ENCODE peak calls at places on chromosomes 2 and 18, in ten cellular contexts. N is foreskin fibroblast, F is GM12865, P is right atrium auricular region, S is adrenal gland, M is WTC11, B is fibroblast of pulmonary artery, K is RWPE1, E is PC-3, G is astrocyte of the spinal cord. O is an unnamed sample.

GRCh38 chr18:44537521-44537920 is 143.2 kb upstream of the SETBP1 start:
- DNase-seq in B (peak; percentile 77), M (no peak), K (peak; percentile 73), N (peak; percentile 96), G (peak; percentile 92), E (peak; percentile 84), P (no peak), F (no peak), S (no peak), O (no peak)

GRCh38 chr2:156334496-156335478 is 2.3 kb upstream of the NR4A2 start:
- DNase-seq in K (peak; percentile 87), B (peak; percentile 97), F (peak; percentile 75), N (peak; percentile 97), P (peak; percentile 97), G (peak; percentile 95), S (peak; percentile 95), E (peak; percentile 79), M (peak; percentile 70), O (peak; percentile 74)

GRCh38 chr2:36561223-36561944 is 36.6 kb downstream of the FEZ2 start:
- DNase-seq in M (no peak), K (peak; percentile 83), F (no peak), S (no peak), E (peak; percentile 97), G (peak; percentile 91), P (no peak), B (peak; percentile 92), N (peak; percentile 94), O (no peak)

GRCh38 chr2:121768143-121768755 is 12.8 kb downstream of the TSN start:
- DNase-seq in G (no peak), N (no peak), S (no peak), B (no peak), F (no peak), K (no peak), E (no peak), M (no peak), P (no peak), O (no peak)

GRCh38 chr2:143422681-143423080 is 293.5 kb downstream of the ARHGAP15 start:
- DNase-seq in M (no peak), N (no peak), G (no peak), S (no peak), B (no peak), F (peak; percentile 45), K (no peak), P (no peak), E (no peak), O (no peak)

GRCh38 chr2:9796056-9796792 is 47.0 kb upstream of the TAF1B start:
- DNase-seq in M (no peak), G (no peak), N (no peak), P (no peak), S (no peak), K (no peak), E (no peak), B (no peak), F (no peak), O (no peak)

GRCh38 chr2:191804711-191805230 is 42.1 kb downstream of the CAVIN2 start:
- DNase-seq in F (no peak), E (no peak), N (no peak), B (no peak), P (no peak), M (no peak), G (no peak), K (no peak), S (no peak), O (no peak)

GRCh38 chr18:76494181-76494540 is 881 bp downstream of the ZNF516 start:
- DNase-seq in M (peak; percentile 42), N (peak; percentile 78), S (peak; percentile 55), G (peak; percentile 41), P (no peak), K (peak; percentile 39), B (peak; percentile 42), E (no peak), F (peak; percentile 38), O (peak; percentile 52)

GRCh38 chr2:46344696-46345095 is 47.5 kb downstream of the EPAS1 start:
- DNase-seq in G (no peak), P (no peak), S (no peak), N (no peak), B (no peak), K (no peak), E (no peak), F (no peak), M (no peak), O (no peak)

GRCh38 chr18:13369756-13370510 is 151.4 kb downstream of the LDLRAD4 start:
- DNase-seq in G (peak; percentile 49), M (no peak), B (no peak), F (no peak), P (peak; percentile 53), E (no peak), K (no peak), S (no peak), N (no peak), O (no peak)

GRCh38 chr2:122056853-122057252 is 301.4 kb downstream of the TSN start:
- DNase-seq in M (no peak), N (no peak), S (no peak), F (no peak), E (peak; percentile 64), B (peak; percentile 34), K (no peak), G (no peak), P (no peak), O (no peak)

GRCh38 chr18:67239826-67240225 is 276.7 kb downstream of the DSEL start:
- DNase-seq in K (no peak), N (no peak), E (no peak), M (no peak), P (no peak), B (no peak), S (no peak), F (no peak), G (no peak), O (no peak)

GRCh38 chr2:214069254-214069653 is 341.6 kb upstream of the VWC2L start:
- DNase-seq in G (peak; percentile 95), B (peak; percentile 83), K (peak; percentile 73), F (peak; percentile 10), N (peak; percentile 93), S (peak; percentile 15), P (no peak), E (peak; percentile 97), M (no peak), O (no peak)

GRCh38 chr2:76268928-76269327 is 558.2 kb upstream of the GCFC2 start:
- DNase-seq in E (peak; percentile 42), N (no peak), M (no peak), S (peak; percentile 31), F (no peak), K (peak; percentile 54), B (peak; percentile 21), G (no peak), P (no peak), O (no peak)

GRCh38 chr2:176123847-176124273 is 1.3 kb downstream of the HOXD9 start:
- DNase-seq in E (no peak), G (no peak), S (no peak), F (no peak), B (no peak), K (no peak), P (no peak), N (no peak), M (no peak), O (no peak)

GRCh38 chr18:68764016-68764415 is 33.9 kb upstream of the CCDC102B start:
- DNase-seq in E (peak; percentile 21), M (no peak), S (no peak), K (no peak), P (no peak), F (no peak), G (peak; percentile 19), N (peak; percentile 62), B (peak; percentile 46), O (no peak)

GRCh38 chr2:12884713-12885282 is 168.1 kb downstream of the TRIB2 start:
- DNase-seq in E (peak; percentile 68), B (peak; percentile 72), S (peak; percentile 32), K (peak; percentile 16), F (no peak), P (peak; percentile 86), M (no peak), G (peak; percentile 67), N (peak; percentile 87), O (no peak)

GRCh38 chr2:181466661-181467576 is 9.7 kb downstream of the ITGA4 start:
- DNase-seq in E (peak; percentile 67), N (peak; percentile 83), P (peak; percentile 69), K (peak; percentile 9), S (peak; percentile 52), F (peak; percentile 84), B (peak; percentile 77), M (peak; percentile 81), G (peak; percentile 58), O (peak; percentile 68)

GRCh38 chr2:121902171-121902591 is 146.7 kb downstream of the TSN start:
- DNase-seq in M (peak; percentile 67), S (no peak), F (no peak), B (peak; percentile 54), E (no peak), P (peak; percentile 60), G (no peak), K (no peak), N (no peak), O (no peak)

GRCh38 chr2:201699384-201699783 is 940 bp upstream of the MPP4 start:
- DNase-seq in E (no peak), F (no peak), M (no peak), N (peak; percentile 14), B (no peak), S (no peak), G (no peak), P (no peak), K (no peak), O (no peak)

GRCh38 chr2:197145471-197146056 is 165.0 kb downstream of the ANKRD44 start:
- DNase-seq in F (peak; percentile 82), S (no peak), G (no peak), B (no peak), P (no peak), E (peak; percentile 62), N (no peak), M (no peak), K (no peak), O (no peak)

GRCh38 chr2:6828299-6828584 is 37.5 kb downstream of the CMPK2 start:
- DNase-seq in E (peak; percentile 46), N (peak; percentile 53), M (no peak), P (no peak), S (no peak), B (peak; percentile 50), G (peak; percentile 61), F (no peak), K (no peak), O (no peak)
- TF ChIP-seq CTCF in E (peak; percentile 67), N (peak; percentile 40), M (no peak), P (peak; percentile 12), S (peak; percentile 31), B (peak; percentile 36), G (peak; percentile 37), F (peak; percentile 4), K (no peak), O (peak; percentile 67)

GRCh38 chr18:32812342-32812741 is 39.5 kb upstream of the KLHL14 start:
- DNase-seq in P (no peak), F (no peak), M (no peak), G (no peak), S (no peak), B (no peak), N (no peak), K (no peak), E (no peak), O (no peak)
- TF ChIP-seq CTCF in P (no peak), F (no peak), M (no peak), G (no peak), S (no peak), B (no peak), N (no peak), K (no peak), E (no peak), O (no peak)

GRCh38 chr2:100278986-100279385 is 43.3 kb downstream of the LONRF2 start:
- DNase-seq in M (no peak), E (no peak), S (peak; percentile 17), F (no peak), G (no peak), P (peak; percentile 42), N (no peak), K (no peak), B (no peak), O (no peak)
- TF ChIP-seq CTCF in M (no peak), E (no peak), S (no peak), F (no peak), G (no peak), P (no peak), N (no peak), K (no peak), B (no peak), O (no peak)

GRCh38 chr2:109326306-109326705 is 197.3 kb downstream of the SH3RF3 start:
- DNase-seq in B (no peak), G (no peak), S (no peak), P (no peak), K (no peak), M (no peak), E (no peak), F (no peak), N (no peak), O (no peak)
- TF ChIP-seq CTCF in B (no peak), G (no peak), S (no peak), P (no peak), K (no peak), M (no peak), E (no peak), F (no peak), N (no peak), O (no peak)